ENCODE peak calls at places on chromosomes 3 and 15, in four cellular contexts. V is H54; J is frontal cortex; R is activated CD4-positive, alpha-beta T cell treated with anti-CD3 and anti-CD28 coated beads, Interleukin-2, amount 10 ng/mL, durations not matched to agents 7 days and 5 days. E is an unnamed sample.

GRCh38 chr3:61561374-61562041 is at the start of gene PTPRG:
- DNase-seq in J (peak), R (peak), V (peak), E (peak)

GRCh38 chr3:167728176-167728575 is 6.5 kb downstream of the PDCD10 start:
- DNase-seq in J (no peak), V (peak), R (no peak), E (no peak)

GRCh38 chr3:186843039-186843432 is 526 bp downstream of the ADIPOQ start:
- DNase-seq in R (no peak), V (no peak), J (no peak), E (no peak)

GRCh38 chr3:177135841-177136492 is 61.3 kb downstream of the TBL1XR1 start:
- DNase-seq in J (no peak), R (no peak), V (no peak), E (no peak)

GRCh38 chr15:88649753-88650551 is 11.1 kb downstream of the ISG20 start:
- DNase-seq in V (no peak), R (peak), J (no peak), E (no peak)

GRCh38 chr3:196341142-196341541 is 3.0 kb upstream of the TM4SF19 start:
- DNase-seq in J (no peak), V (peak), R (no peak), E (no peak)

GRCh38 chr3:30686176-30686575 is 79.8 kb downstream of the TGFBR2 start:
- DNase-seq in V (no peak), R (no peak), J (no peak), E (no peak)

GRCh38 chr15:60414016-60414682 is 16.4 kb upstream of the ANXA2 start:
- DNase-seq in J (no peak), V (no peak), R (no peak), E (no peak)

GRCh38 chr3:111326144-111326995 is 215.6 kb upstream of the CD96 start:
- DNase-seq in V (no peak), R (no peak), J (no peak), E (no peak)

GRCh38 chr3:127536818-127537810 is 53.4 kb downstream of the TPRA1 start:
- DNase-seq in R (no peak), J (no peak), V (no peak), E (no peak)

GRCh38 chr15:51483985-51484384 is 138.6 kb downstream of the DMXL2 start:
- DNase-seq in V (no peak), J (no peak), R (no peak), E (no peak)

GRCh38 chr15:48415036-48415886 is 84.0 kb downstream of the DUT start:
- DNase-seq in V (no peak), J (no peak), R (no peak), E (no peak)

GRCh38 chr15:66959066-66959465 is 106.3 kb upstream of the SMAD3 start:
- DNase-seq in J (no peak), R (no peak), V (no peak), E (no peak)

GRCh38 chr3:131217296-131217741 is 164.3 kb upstream of the NUDT16 start:
- DNase-seq in R (no peak), V (no peak), J (no peak), E (no peak)

GRCh38 chr15:52799145-52799811 is 9.1 kb upstream of the ONECUT1 start:
- DNase-seq in V (no peak), R (no peak), J (no peak), E (no peak)

GRCh38 chr15:25719101-25719985 is 143.8 kb downstream of the ATP10A start:
- DNase-seq in V (no peak), J (no peak), R (no peak), E (no peak)

E was measured in activated T-helper 2 cell treated with anti-CD3 and anti-CD28 coated beads, Interferon-gamma antibody, Interleukin-2, Interleukin-4, amounts not matched to agents 10 μg/mL and 5 μg/mL and 100 μg/mL, durations not matched to agents 14 hours and 24 hours and 36 hours.